ENCODE peak calls at places on chromosomes 11 and 22, in four cellular contexts. One of them, this sample, is unnamed.

GRCh38 chr11:1774886-1775285 is 11.2 kb upstream of the CTSD start:
- DNase-seq in HepG2: no peak
- DNase-seq in SK-N-SH: no peak
- DNase-seq in K562: no peak
- DNase-seq in this sample: no peak

GRCh38 chr11:47437746-47438418 is 11.1 kb downstream of the RAPSN start:
- DNase-seq in HepG2: peak; percentile 68
- DNase-seq in SK-N-SH: no peak
- DNase-seq in K562: no peak
- DNase-seq in this sample: no peak

GRCh38 chr11:125229006-125229405 is 64.5 kb downstream of the PKNOX2 start:
- DNase-seq in HepG2: no peak
- DNase-seq in SK-N-SH: no peak
- DNase-seq in K562: no peak
- DNase-seq in this sample: no peak

GRCh38 chr11:33040862-33041453 is 1.6 kb downstream of the TCP11L1 start:
- DNase-seq in HepG2: no peak
- DNase-seq in SK-N-SH: no peak
- DNase-seq in K562: no peak
- DNase-seq in this sample: no peak

GRCh38 chr11:131824766-131825165 is 454.4 kb downstream of the NTM start:
- DNase-seq in HepG2: no peak
- DNase-seq in SK-N-SH: no peak
- DNase-seq in K562: no peak
- DNase-seq in this sample: no peak

GRCh38 chr11:26286472-26287066 is 45.4 kb upstream of the ANO3 start:
- DNase-seq in HepG2: peak; percentile 2
- DNase-seq in SK-N-SH: peak; percentile 47
- DNase-seq in K562: no peak
- DNase-seq in this sample: no peak

GRCh38 chr11:105918039-105918438 is 104.0 kb downstream of the MSANTD4 start:
- DNase-seq in HepG2: no peak
- DNase-seq in SK-N-SH: no peak
- DNase-seq in K562: no peak
- DNase-seq in this sample: no peak

GRCh38 chr11:120413480-120413879 is 77.3 kb downstream of the ARHGEF12 start:
- DNase-seq in HepG2: no peak
- DNase-seq in SK-N-SH: no peak
- DNase-seq in K562: no peak
- DNase-seq in this sample: no peak

GRCh38 chr11:2393111-2393868 is 7.3 kb upstream of the TSSC4 start:
- DNase-seq in HepG2: no peak
- DNase-seq in SK-N-SH: no peak
- DNase-seq in K562: no peak
- DNase-seq in this sample: no peak

GRCh38 chr11:75968021-75968685 is 153.1 kb downstream of the UVRAG start:
- DNase-seq in HepG2: no peak
- DNase-seq in SK-N-SH: no peak
- DNase-seq in K562: no peak
- DNase-seq in this sample: no peak

GRCh38 chr11:2583605-2583958 is 116.2 kb downstream of the KCNQ1OT1 start:
- DNase-seq in HepG2: no peak
- DNase-seq in SK-N-SH: peak; percentile 20
- DNase-seq in K562: no peak
- DNase-seq in this sample: no peak

GRCh38 chr11:105000797-105001196 is 22.2 kb downstream of the CASP5 start:
- DNase-seq in HepG2: no peak
- DNase-seq in SK-N-SH: no peak
- DNase-seq in K562: peak; percentile 23
- DNase-seq in this sample: peak; percentile 19

GRCh38 chr11:133966147-133966546 is 9.4 kb upstream of the IGSF9B start:
- DNase-seq in HepG2: no peak
- DNase-seq in SK-N-SH: peak; percentile 83
- DNase-seq in K562: no peak
- DNase-seq in this sample: no peak

GRCh38 chr22:45881524-45881875 is 95.5 kb downstream of the WNT7B start:
- DNase-seq in HepG2: no peak
- DNase-seq in SK-N-SH: no peak
- DNase-seq in K562: no peak
- DNase-seq in this sample: no peak

GRCh38 chr11:32870676-32871075 is 21.9 kb upstream of the QSER1 start:
- DNase-seq in HepG2: no peak
- DNase-seq in SK-N-SH: peak; percentile 48
- DNase-seq in K562: peak; percentile 12
- DNase-seq in this sample: no peak

GRCh38 chr22:27391092-27391770 is 410.3 kb downstream of the MN1 start:
- DNase-seq in HepG2: no peak
- DNase-seq in SK-N-SH: no peak
- DNase-seq in K562: no peak
- DNase-seq in this sample: no peak

GRCh38 chr22:17422736-17423343 is 53.6 kb downstream of the CECR2 start:
- DNase-seq in HepG2: no peak
- DNase-seq in SK-N-SH: no peak
- DNase-seq in K562: no peak
- DNase-seq in this sample: no peak
- TF ChIP-seq ELF1 in HepG2: no peak
- TF ChIP-seq ELF1 in SK-N-SH: no peak
- TF ChIP-seq ELF1 in K562: no peak
- TF ChIP-seq ELF1 in this sample: no peak

GRCh38 chr11:83054001-83054400 is 17.7 kb downstream of the RAB30 start:
- DNase-seq in HepG2: no peak
- DNase-seq in SK-N-SH: no peak
- DNase-seq in K562: no peak
- DNase-seq in this sample: no peak

GRCh38 chr11:83056204-83056603 is 15.5 kb downstream of the RAB30 start:
- DNase-seq in HepG2: no peak
- DNase-seq in SK-N-SH: no peak
- DNase-seq in K562: no peak
- DNase-seq in this sample: no peak

GRCh38 chr11:83054904-83055380 is 16.8 kb downstream of the RAB30 start:
- DNase-seq in HepG2: peak; percentile 24
- DNase-seq in SK-N-SH: no peak
- DNase-seq in K562: no peak
- DNase-seq in this sample: no peak

GRCh38 chr11:83047515-83048225 is 24.0 kb downstream of the RAB30 start:
- DNase-seq in HepG2: no peak
- DNase-seq in SK-N-SH: no peak
- DNase-seq in K562: no peak
- DNase-seq in this sample: no peak

GRCh38 chr11:83051760-83052671 is 19.7 kb downstream of the RAB30 start:
- DNase-seq in HepG2: no peak
- DNase-seq in SK-N-SH: no peak
- DNase-seq in K562: no peak
- DNase-seq in this sample: no peak
- TF ChIP-seq ELF1 in HepG2: no peak
- TF ChIP-seq ELF1 in SK-N-SH: no peak
- TF ChIP-seq ELF1 in K562: no peak
- TF ChIP-seq ELF1 in this sample: no peak

GRCh38 chr11:130085671-130086070 is 16.0 kb downstream of the APLP2 start:
- DNase-seq in HepG2: no peak
- DNase-seq in SK-N-SH: no peak
- DNase-seq in K562: no peak
- DNase-seq in this sample: no peak

GRCh38 chr11:130088909-130089668 is 19.4 kb downstream of the APLP2 start:
- DNase-seq in HepG2: no peak
- DNase-seq in SK-N-SH: no peak
- DNase-seq in K562: no peak
- DNase-seq in this sample: no peak

GRCh38 chr11:130088217-130088616 is 18.5 kb downstream of the APLP2 start:
- DNase-seq in HepG2: no peak
- DNase-seq in SK-N-SH: no peak
- DNase-seq in K562: no peak
- DNase-seq in this sample: no peak

GRCh38 chr11:130087294-130087926 is 17.7 kb downstream of the APLP2 start:
- DNase-seq in HepG2: no peak
- DNase-seq in SK-N-SH: no peak
- DNase-seq in K562: no peak
- DNase-seq in this sample: no peak

DNA sequence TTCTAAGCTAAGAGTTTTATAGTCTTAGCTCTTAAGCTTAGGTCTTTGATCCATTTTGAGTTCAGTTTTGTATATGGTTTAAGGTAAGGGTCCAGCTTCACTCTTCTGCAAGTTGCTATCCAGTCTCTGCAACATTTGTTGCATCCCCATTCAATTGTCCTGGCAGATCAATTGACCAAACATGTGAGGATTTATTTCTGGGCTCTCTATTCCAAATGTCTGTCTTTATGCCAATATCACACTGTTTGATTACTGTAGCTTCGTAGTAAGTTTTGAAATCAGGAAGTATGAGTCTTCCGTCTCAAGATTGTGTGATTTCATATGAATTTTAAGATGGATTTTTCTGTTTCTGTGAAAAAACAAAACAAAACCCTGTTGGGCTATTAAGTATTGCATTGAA is 16.9 kb downstream of the APLP2 start:
- DNase-seq in HepG2: no peak
- DNase-seq in SK-N-SH: no peak
- DNase-seq in K562: no peak
- DNase-seq in this sample: no peak
- TF ChIP-seq ELF1 in HepG2: no peak
- TF ChIP-seq ELF1 in SK-N-SH: no peak
- TF ChIP-seq ELF1 in K562: no peak
- TF ChIP-seq ELF1 in this sample: no peak

GRCh38 chr22:38614331-38615122 is 41.7 kb downstream of the FAM227A start:
- DNase-seq in HepG2: peak; percentile 32
- DNase-seq in SK-N-SH: no peak
- DNase-seq in K562: no peak
- DNase-seq in this sample: no peak
- TF ChIP-seq ELF1 in HepG2: no peak
- TF ChIP-seq ELF1 in SK-N-SH: no peak
- TF ChIP-seq ELF1 in K562: no peak
- TF ChIP-seq ELF1 in this sample: no peak

DNA sequence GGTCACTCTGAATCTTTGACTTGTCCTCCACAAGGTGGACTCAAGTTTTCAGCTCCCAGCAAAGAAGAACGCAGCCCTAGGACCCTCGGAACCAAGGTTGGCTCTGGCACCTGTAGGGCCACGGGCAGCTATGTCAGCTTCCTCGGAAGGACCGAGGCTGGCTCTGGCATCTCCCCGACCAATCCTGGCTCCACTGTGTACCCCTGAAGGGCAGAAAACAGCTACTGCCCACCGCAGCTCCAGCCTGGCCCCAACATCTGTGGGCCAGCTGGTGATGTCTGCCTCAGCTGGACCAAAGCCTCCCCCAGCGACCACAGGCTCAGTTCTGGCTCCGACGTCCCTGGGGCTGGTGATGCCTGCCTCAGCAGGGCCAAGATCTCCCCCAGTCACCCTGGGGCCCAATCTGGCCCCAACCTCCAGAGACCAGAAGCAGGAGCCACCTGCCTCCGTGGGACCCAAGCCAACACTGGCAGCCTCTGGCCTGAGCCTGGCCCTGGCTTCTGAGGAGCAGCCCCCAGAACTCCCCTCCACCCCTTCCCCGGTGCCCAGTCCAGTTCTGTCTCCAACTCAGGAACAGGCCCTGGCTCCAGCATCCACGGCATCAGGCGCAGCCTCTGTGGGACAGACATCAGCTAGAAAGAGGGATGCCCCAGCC is 2.2 kb downstream of the INPP5J start:
- DNase-seq in HepG2: no peak
- DNase-seq in SK-N-SH: peak; percentile 68
- DNase-seq in K562: no peak
- DNase-seq in this sample: no peak
- TF ChIP-seq ELF1 in HepG2: no peak
- TF ChIP-seq ELF1 in SK-N-SH: no peak
- TF ChIP-seq ELF1 in K562: no peak
- TF ChIP-seq ELF1 in this sample: no peak

DNA sequence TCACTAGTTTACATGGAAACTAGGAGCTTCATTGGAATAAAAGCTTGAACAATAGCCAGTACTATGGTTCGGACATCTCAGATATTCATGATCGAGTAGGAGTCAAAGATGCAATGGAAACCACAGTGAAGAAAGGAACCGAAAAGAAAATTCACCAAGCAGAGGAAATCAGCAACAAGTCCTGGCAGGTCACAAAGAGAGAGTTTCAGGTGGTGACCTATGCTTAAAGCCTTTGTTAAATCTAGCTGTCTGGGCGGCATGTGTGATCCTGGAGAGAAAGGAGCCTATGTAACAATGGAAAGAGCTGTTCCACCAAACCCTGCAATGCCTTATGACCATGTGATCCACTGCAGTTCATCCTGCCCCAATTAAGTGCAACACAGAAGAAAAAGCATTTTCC is 68.9 kb upstream of the POU2AF2 start:
- DNase-seq in HepG2: no peak
- DNase-seq in SK-N-SH: no peak
- DNase-seq in K562: no peak
- DNase-seq in this sample: no peak
- TF ChIP-seq ELF1 in HepG2: no peak
- TF ChIP-seq ELF1 in SK-N-SH: no peak
- TF ChIP-seq ELF1 in K562: no peak
- TF ChIP-seq ELF1 in this sample: no peak